ENCODE peak calls at places on chromosomes 6 and 20, in nine cellular contexts. One of them, this sample, is unnamed.

GRCh38 chr6:28741363-28741762 is 182.4 kb downstream of the TRIM27 start:
- DNase-seq in CD4-positive, alpha-beta memory T cell: no peak
- DNase-seq in fibroblast of lung: no peak
- DNase-seq in naive thymus-derived CD8-positive, alpha-beta T cell: no peak
- DNase-seq in ELF-1: no peak
- DNase-seq in D341Med: no peak
- DNase-seq in DMS153: no peak
- DNase-seq in H4: no peak
- DNase-seq in Calu3: no peak
- DNase-seq in this sample: no peak

GRCh38 chr6:38350882-38351281 is 288.8 kb downstream of the BTBD9 start:
- DNase-seq in ELF-1: no peak
- DNase-seq in H4: no peak
- DNase-seq in naive thymus-derived CD8-positive, alpha-beta T cell: no peak
- DNase-seq in D341Med: no peak
- DNase-seq in Calu3: no peak
- DNase-seq in CD4-positive, alpha-beta memory T cell: no peak
- DNase-seq in fibroblast of lung: peak
- DNase-seq in DMS153: no peak
- DNase-seq in this sample: peak

GRCh38 chr6:158358450-158359077 is 46.3 kb downstream of the TULP4 start:
- DNase-seq in Calu3: no peak
- DNase-seq in naive thymus-derived CD8-positive, alpha-beta T cell: no peak
- DNase-seq in D341Med: peak
- DNase-seq in DMS153: no peak
- DNase-seq in fibroblast of lung: no peak
- DNase-seq in H4: no peak
- DNase-seq in ELF-1: no peak
- DNase-seq in CD4-positive, alpha-beta memory T cell: peak
- DNase-seq in this sample: no peak

GRCh38 chr6:142934190-142934589 is 10.8 kb downstream of the HIVEP2 start:
- DNase-seq in D341Med: no peak
- DNase-seq in CD4-positive, alpha-beta memory T cell: no peak
- DNase-seq in DMS153: no peak
- DNase-seq in fibroblast of lung: no peak
- DNase-seq in ELF-1: no peak
- DNase-seq in H4: no peak
- DNase-seq in Calu3: no peak
- DNase-seq in naive thymus-derived CD8-positive, alpha-beta T cell: no peak
- DNase-seq in this sample: peak

GRCh38 chr6:154909821-154910220 is 85.3 kb upstream of the TIAM2 start:
- DNase-seq in fibroblast of lung: peak
- DNase-seq in naive thymus-derived CD8-positive, alpha-beta T cell: no peak
- DNase-seq in DMS153: no peak
- DNase-seq in Calu3: no peak
- DNase-seq in D341Med: no peak
- DNase-seq in CD4-positive, alpha-beta memory T cell: no peak
- DNase-seq in ELF-1: no peak
- DNase-seq in H4: no peak
- DNase-seq in this sample: no peak

GRCh38 chr6:43945778-43946100 is 175.7 kb downstream of the VEGFA start:
- DNase-seq in H4: no peak
- DNase-seq in CD4-positive, alpha-beta memory T cell: no peak
- DNase-seq in D341Med: no peak
- DNase-seq in naive thymus-derived CD8-positive, alpha-beta T cell: no peak
- DNase-seq in DMS153: no peak
- DNase-seq in ELF-1: no peak
- DNase-seq in Calu3: no peak
- DNase-seq in fibroblast of lung: no peak
- DNase-seq in this sample: no peak

GRCh38 chr6:21064716-21065340 is 528.7 kb upstream of the SOX4 start:
- DNase-seq in DMS153: no peak
- DNase-seq in naive thymus-derived CD8-positive, alpha-beta T cell: no peak
- DNase-seq in CD4-positive, alpha-beta memory T cell: no peak
- DNase-seq in D341Med: no peak
- DNase-seq in ELF-1: no peak
- DNase-seq in Calu3: no peak
- DNase-seq in fibroblast of lung: peak
- DNase-seq in H4: no peak
- DNase-seq in this sample: peak

GRCh38 chr6:147207851-147208754 is 3.9 kb downstream of the STXBP5 start:
- DNase-seq in CD4-positive, alpha-beta memory T cell: no peak
- DNase-seq in DMS153: no peak
- DNase-seq in fibroblast of lung: no peak
- DNase-seq in D341Med: no peak
- DNase-seq in H4: no peak
- DNase-seq in ELF-1: no peak
- DNase-seq in Calu3: no peak
- DNase-seq in naive thymus-derived CD8-positive, alpha-beta T cell: no peak
- DNase-seq in this sample: no peak

GRCh38 chr6:41921712-41921998 is 356 bp downstream of the BYSL start:
- DNase-seq in D341Med: peak
- DNase-seq in naive thymus-derived CD8-positive, alpha-beta T cell: no peak
- DNase-seq in Calu3: no peak
- DNase-seq in CD4-positive, alpha-beta memory T cell: no peak
- DNase-seq in H4: no peak
- DNase-seq in ELF-1: no peak
- DNase-seq in fibroblast of lung: no peak
- DNase-seq in DMS153: no peak
- DNase-seq in this sample: no peak

GRCh38 chr20:23668477-23668951 is 20.3 kb downstream of the CST4 start:
- DNase-seq in fibroblast of lung: peak
- DNase-seq in ELF-1: peak
- DNase-seq in naive thymus-derived CD8-positive, alpha-beta T cell: no peak
- DNase-seq in DMS153: peak
- DNase-seq in D341Med: peak
- DNase-seq in Calu3: peak
- DNase-seq in CD4-positive, alpha-beta memory T cell: peak
- DNase-seq in H4: peak
- DNase-seq in this sample: peak

GRCh38 chr6:35203152-35203670 is 10.5 kb upstream of the SCUBE3 start:
- DNase-seq in CD4-positive, alpha-beta memory T cell: no peak
- DNase-seq in naive thymus-derived CD8-positive, alpha-beta T cell: no peak
- DNase-seq in H4: no peak
- DNase-seq in fibroblast of lung: no peak
- DNase-seq in ELF-1: no peak
- DNase-seq in DMS153: no peak
- DNase-seq in D341Med: no peak
- DNase-seq in Calu3: no peak
- DNase-seq in this sample: no peak

GRCh38 chr6:155328539-155329459 is 14.5 kb upstream of the TFB1M start:
- DNase-seq in Calu3: peak
- DNase-seq in ELF-1: peak
- DNase-seq in fibroblast of lung: peak
- DNase-seq in D341Med: no peak
- DNase-seq in H4: no peak
- DNase-seq in naive thymus-derived CD8-positive, alpha-beta T cell: no peak
- DNase-seq in CD4-positive, alpha-beta memory T cell: no peak
- DNase-seq in DMS153: peak
- DNase-seq in this sample: no peak

GRCh38 chr6:90298459-90299053 is 1.9 kb upstream of the BACH2 start:
- DNase-seq in Calu3: no peak
- DNase-seq in DMS153: no peak
- DNase-seq in H4: no peak
- DNase-seq in CD4-positive, alpha-beta memory T cell: no peak
- DNase-seq in D341Med: no peak
- DNase-seq in ELF-1: no peak
- DNase-seq in naive thymus-derived CD8-positive, alpha-beta T cell: no peak
- DNase-seq in fibroblast of lung: no peak
- DNase-seq in this sample: no peak

GRCh38 chr6:111646942-111647341 is 41.3 kb upstream of the TRAF3IP2 start:
- DNase-seq in ELF-1: no peak
- DNase-seq in Calu3: no peak
- DNase-seq in D341Med: no peak
- DNase-seq in naive thymus-derived CD8-positive, alpha-beta T cell: no peak
- DNase-seq in CD4-positive, alpha-beta memory T cell: no peak
- DNase-seq in H4: no peak
- DNase-seq in DMS153: no peak
- DNase-seq in fibroblast of lung: no peak
- DNase-seq in this sample: peak

GRCh38 chr6:132490024-132490423 is 22.9 kb downstream of the STX7 start:
- DNase-seq in naive thymus-derived CD8-positive, alpha-beta T cell: no peak
- DNase-seq in ELF-1: no peak
- DNase-seq in Calu3: no peak
- DNase-seq in DMS153: no peak
- DNase-seq in fibroblast of lung: no peak
- DNase-seq in D341Med: no peak
- DNase-seq in CD4-positive, alpha-beta memory T cell: no peak
- DNase-seq in H4: no peak
- DNase-seq in this sample: no peak

GRCh38 chr6:73774311-73774766 is 78.3 kb downstream of the CD109 start:
- DNase-seq in H4: peak
- DNase-seq in DMS153: no peak
- DNase-seq in fibroblast of lung: peak
- DNase-seq in ELF-1: peak
- DNase-seq in CD4-positive, alpha-beta memory T cell: no peak
- DNase-seq in Calu3: peak
- DNase-seq in D341Med: no peak
- DNase-seq in naive thymus-derived CD8-positive, alpha-beta T cell: no peak
- DNase-seq in this sample: peak

GRCh38 chr6:15444881-15445280 is 199.0 kb downstream of the JARID2 start:
- DNase-seq in CD4-positive, alpha-beta memory T cell: no peak
- DNase-seq in H4: peak
- DNase-seq in DMS153: no peak
- DNase-seq in ELF-1: no peak
- DNase-seq in fibroblast of lung: no peak
- DNase-seq in naive thymus-derived CD8-positive, alpha-beta T cell: no peak
- DNase-seq in Calu3: peak
- DNase-seq in D341Med: peak
- DNase-seq in this sample: no peak

This sample was measured in fibroblast of villous mesenchyme.